ENCODE peak calls at places on chromosome 10, in nine cellular contexts. One of them, this sample, is unnamed.

GRCh38 chr10:20598590-20598989 is 298.5 kb downstream of the NEBL start:
- DNase-seq in HL-60: no peak
- DNase-seq in uterus: peak
- DNase-seq in prostate gland: no peak
- DNase-seq in tibial artery: peak
- DNase-seq in fibroblast of pulmonary artery: peak
- DNase-seq in AG09309: no peak
- DNase-seq in foreskin fibroblast: peak
- DNase-seq in fibroblast of lung: peak
- DNase-seq in this sample: peak

GRCh38 chr10:132363921-132364593 is 32.1 kb downstream of the LRRC27 start:
- DNase-seq in HL-60: no peak
- DNase-seq in uterus: peak
- DNase-seq in prostate gland: no peak
- DNase-seq in tibial artery: peak
- DNase-seq in fibroblast of pulmonary artery: peak
- DNase-seq in AG09309: peak
- DNase-seq in foreskin fibroblast: no peak
- DNase-seq in fibroblast of lung: no peak
- DNase-seq in this sample: no peak

GRCh38 chr10:59905066-59905734 is 1.2 kb downstream of the CCDC6 start:
- DNase-seq in HL-60: no peak
- DNase-seq in uterus: peak
- DNase-seq in prostate gland: peak
- DNase-seq in tibial artery: peak
- DNase-seq in fibroblast of pulmonary artery: peak
- DNase-seq in AG09309: no peak
- DNase-seq in foreskin fibroblast: peak
- DNase-seq in fibroblast of lung: no peak
- DNase-seq in this sample: no peak

GRCh38 chr10:23035569-23035968 is 59.8 kb upstream of the MSRB2 start:
- DNase-seq in HL-60: no peak
- DNase-seq in uterus: no peak
- DNase-seq in prostate gland: no peak
- DNase-seq in tibial artery: no peak
- DNase-seq in fibroblast of pulmonary artery: no peak
- DNase-seq in AG09309: no peak
- DNase-seq in foreskin fibroblast: peak
- DNase-seq in fibroblast of lung: no peak
- DNase-seq in this sample: peak

GRCh38 chr10:44668336-44668735 is 242.8 kb upstream of the TMEM72 start:
- DNase-seq in HL-60: no peak
- DNase-seq in uterus: no peak
- DNase-seq in prostate gland: no peak
- DNase-seq in tibial artery: no peak
- DNase-seq in fibroblast of pulmonary artery: no peak
- DNase-seq in AG09309: no peak
- DNase-seq in foreskin fibroblast: no peak
- DNase-seq in fibroblast of lung: no peak
- DNase-seq in this sample: no peak

GRCh38 chr10:93904901-93905300 is 11.1 kb downstream of the SLC35G1 start:
- DNase-seq in HL-60: no peak
- DNase-seq in uterus: no peak
- DNase-seq in prostate gland: no peak
- DNase-seq in tibial artery: no peak
- DNase-seq in fibroblast of pulmonary artery: no peak
- DNase-seq in AG09309: no peak
- DNase-seq in foreskin fibroblast: no peak
- DNase-seq in fibroblast of lung: no peak
- DNase-seq in this sample: no peak

GRCh38 chr10:20473361-20473760 is 423.8 kb downstream of the NEBL start:
- DNase-seq in HL-60: no peak
- DNase-seq in uterus: no peak
- DNase-seq in prostate gland: no peak
- DNase-seq in tibial artery: no peak
- DNase-seq in fibroblast of pulmonary artery: no peak
- DNase-seq in AG09309: no peak
- DNase-seq in foreskin fibroblast: peak
- DNase-seq in fibroblast of lung: peak
- DNase-seq in this sample: no peak

GRCh38 chr10:6741561-6741960 is 161.5 kb upstream of the PRKCQ start:
- DNase-seq in HL-60: no peak
- DNase-seq in uterus: no peak
- DNase-seq in prostate gland: no peak
- DNase-seq in tibial artery: no peak
- DNase-seq in fibroblast of pulmonary artery: peak
- DNase-seq in AG09309: no peak
- DNase-seq in foreskin fibroblast: peak
- DNase-seq in fibroblast of lung: peak
- DNase-seq in this sample: no peak

GRCh38 chr10:15420858-15421257 is 49.8 kb upstream of the FAM171A1 start:
- DNase-seq in HL-60: no peak
- DNase-seq in uterus: no peak
- DNase-seq in prostate gland: no peak
- DNase-seq in tibial artery: no peak
- DNase-seq in fibroblast of pulmonary artery: no peak
- DNase-seq in AG09309: no peak
- DNase-seq in foreskin fibroblast: no peak
- DNase-seq in fibroblast of lung: no peak
- DNase-seq in this sample: no peak

GRCh38 chr10:76051007-76051936 is 619.8 kb downstream of the LRMDA start:
- DNase-seq in HL-60: no peak
- DNase-seq in uterus: no peak
- DNase-seq in prostate gland: no peak
- DNase-seq in tibial artery: no peak
- DNase-seq in fibroblast of pulmonary artery: no peak
- DNase-seq in AG09309: no peak
- DNase-seq in foreskin fibroblast: no peak
- DNase-seq in fibroblast of lung: no peak
- DNase-seq in this sample: no peak

GRCh38 chr10:29160110-29160669 is 128.7 kb upstream of the LYZL1 start:
- DNase-seq in HL-60: no peak
- DNase-seq in uterus: no peak
- DNase-seq in prostate gland: no peak
- DNase-seq in tibial artery: no peak
- DNase-seq in fibroblast of pulmonary artery: peak
- DNase-seq in AG09309: peak
- DNase-seq in foreskin fibroblast: peak
- DNase-seq in fibroblast of lung: peak
- DNase-seq in this sample: peak

GRCh38 chr10:102410427-102411073 is 8.0 kb downstream of the PSD start:
- DNase-seq in HL-60: no peak
- DNase-seq in uterus: no peak
- DNase-seq in prostate gland: no peak
- DNase-seq in tibial artery: no peak
- DNase-seq in fibroblast of pulmonary artery: no peak
- DNase-seq in AG09309: no peak
- DNase-seq in foreskin fibroblast: peak
- DNase-seq in fibroblast of lung: peak
- DNase-seq in this sample: no peak

GRCh38 chr10:120601999-120602398 is 145.0 kb downstream of the PLPP4 start:
- DNase-seq in HL-60: no peak
- DNase-seq in uterus: no peak
- DNase-seq in prostate gland: no peak
- DNase-seq in tibial artery: no peak
- DNase-seq in fibroblast of pulmonary artery: no peak
- DNase-seq in AG09309: no peak
- DNase-seq in foreskin fibroblast: no peak
- DNase-seq in fibroblast of lung: no peak
- DNase-seq in this sample: no peak

GRCh38 chr10:122363311-122363710 is 11.2 kb upstream of the PLEKHA1 start:
- DNase-seq in HL-60: no peak
- DNase-seq in uterus: no peak
- DNase-seq in prostate gland: no peak
- DNase-seq in tibial artery: no peak
- DNase-seq in fibroblast of pulmonary artery: no peak
- DNase-seq in AG09309: no peak
- DNase-seq in foreskin fibroblast: no peak
- DNase-seq in fibroblast of lung: no peak
- DNase-seq in this sample: no peak

GRCh38 chr10:31820096-31820495 is 108.5 kb downstream of the ARHGAP12 start:
- DNase-seq in HL-60: no peak
- DNase-seq in uterus: no peak
- DNase-seq in prostate gland: no peak
- DNase-seq in tibial artery: no peak
- DNase-seq in fibroblast of pulmonary artery: no peak
- DNase-seq in AG09309: no peak
- DNase-seq in foreskin fibroblast: no peak
- DNase-seq in fibroblast of lung: no peak
- DNase-seq in this sample: no peak
- TF ChIP-seq CTCF in HL-60: no peak
- TF ChIP-seq CTCF in uterus: no peak
- TF ChIP-seq CTCF in prostate gland: no peak
- TF ChIP-seq CTCF in tibial artery: no peak
- TF ChIP-seq CTCF in fibroblast of pulmonary artery: no peak
- TF ChIP-seq CTCF in AG09309: no peak
- TF ChIP-seq CTCF in foreskin fibroblast: no peak
- TF ChIP-seq CTCF in fibroblast of lung: no peak
- TF ChIP-seq CTCF in this sample: no peak

GRCh38 chr10:49255883-49256282 is 43.1 kb upstream of the C10orf71 start:
- DNase-seq in HL-60: no peak
- DNase-seq in uterus: no peak
- DNase-seq in prostate gland: no peak
- DNase-seq in tibial artery: no peak
- DNase-seq in fibroblast of pulmonary artery: no peak
- DNase-seq in AG09309: no peak
- DNase-seq in foreskin fibroblast: no peak
- DNase-seq in fibroblast of lung: no peak
- DNase-seq in this sample: no peak

GRCh38 chr10:49254150-49254549 is 44.8 kb upstream of the C10orf71 start:
- DNase-seq in HL-60: no peak
- DNase-seq in uterus: no peak
- DNase-seq in prostate gland: no peak
- DNase-seq in tibial artery: no peak
- DNase-seq in fibroblast of pulmonary artery: no peak
- DNase-seq in AG09309: no peak
- DNase-seq in foreskin fibroblast: no peak
- DNase-seq in fibroblast of lung: no peak
- DNase-seq in this sample: no peak

GRCh38 chr10:49253340-49253739 is 45.6 kb upstream of the C10orf71 start:
- DNase-seq in HL-60: no peak
- DNase-seq in uterus: no peak
- DNase-seq in prostate gland: no peak
- DNase-seq in tibial artery: no peak
- DNase-seq in fibroblast of pulmonary artery: no peak
- DNase-seq in AG09309: no peak
- DNase-seq in foreskin fibroblast: no peak
- DNase-seq in fibroblast of lung: no peak
- DNase-seq in this sample: no peak

GRCh38 chr10:49252313-49253034 is 46.5 kb upstream of the C10orf71 start:
- DNase-seq in HL-60: no peak
- DNase-seq in uterus: no peak
- DNase-seq in prostate gland: no peak
- DNase-seq in tibial artery: no peak
- DNase-seq in fibroblast of pulmonary artery: no peak
- DNase-seq in AG09309: no peak
- DNase-seq in foreskin fibroblast: no peak
- DNase-seq in fibroblast of lung: no peak
- DNase-seq in this sample: no peak

GRCh38 chr10:49254556-49255318 is 44.2 kb upstream of the C10orf71 start:
- DNase-seq in HL-60: no peak
- DNase-seq in uterus: no peak
- DNase-seq in prostate gland: no peak
- DNase-seq in tibial artery: no peak
- DNase-seq in fibroblast of pulmonary artery: no peak
- DNase-seq in AG09309: no peak
- DNase-seq in foreskin fibroblast: no peak
- DNase-seq in fibroblast of lung: no peak
- DNase-seq in this sample: no peak
- H3K4me3 ChIP-seq in HL-60: no peak
- H3K4me3 ChIP-seq in uterus: no peak
- H3K4me3 ChIP-seq in prostate gland: no peak
- H3K4me3 ChIP-seq in tibial artery: no peak
- H3K4me3 ChIP-seq in fibroblast of pulmonary artery: no peak
- H3K4me3 ChIP-seq in AG09309: no peak
- H3K4me3 ChIP-seq in foreskin fibroblast: no peak
- H3K4me3 ChIP-seq in fibroblast of lung: no peak
- H3K4me3 ChIP-seq in this sample: no peak

GRCh38 chr10:77963901-77964300 is 37.3 kb upstream of the DLG5 start:
- DNase-seq in HL-60: no peak
- DNase-seq in uterus: no peak
- DNase-seq in prostate gland: no peak
- DNase-seq in tibial artery: no peak
- DNase-seq in fibroblast of pulmonary artery: no peak
- DNase-seq in AG09309: no peak
- DNase-seq in foreskin fibroblast: no peak
- DNase-seq in fibroblast of lung: no peak
- DNase-seq in this sample: no peak

GRCh38 chr10:77961668-77962067 is 35.1 kb upstream of the DLG5 start:
- DNase-seq in HL-60: no peak
- DNase-seq in uterus: no peak
- DNase-seq in prostate gland: no peak
- DNase-seq in tibial artery: no peak
- DNase-seq in fibroblast of pulmonary artery: no peak
- DNase-seq in AG09309: no peak
- DNase-seq in foreskin fibroblast: no peak
- DNase-seq in fibroblast of lung: no peak
- DNase-seq in this sample: no peak

GRCh38 chr10:77967611-77968022 is 41.1 kb upstream of the DLG5 start:
- DNase-seq in HL-60: no peak
- DNase-seq in uterus: no peak
- DNase-seq in prostate gland: no peak
- DNase-seq in tibial artery: no peak
- DNase-seq in fibroblast of pulmonary artery: no peak
- DNase-seq in AG09309: no peak
- DNase-seq in foreskin fibroblast: no peak
- DNase-seq in fibroblast of lung: no peak
- DNase-seq in this sample: no peak

GRCh38 chr10:77962350-77963146 is 36.0 kb upstream of the DLG5 start:
- DNase-seq in HL-60: no peak
- DNase-seq in uterus: no peak
- DNase-seq in prostate gland: no peak
- DNase-seq in tibial artery: no peak
- DNase-seq in fibroblast of pulmonary artery: no peak
- DNase-seq in AG09309: no peak
- DNase-seq in foreskin fibroblast: no peak
- DNase-seq in fibroblast of lung: no peak
- DNase-seq in this sample: no peak

DNA sequence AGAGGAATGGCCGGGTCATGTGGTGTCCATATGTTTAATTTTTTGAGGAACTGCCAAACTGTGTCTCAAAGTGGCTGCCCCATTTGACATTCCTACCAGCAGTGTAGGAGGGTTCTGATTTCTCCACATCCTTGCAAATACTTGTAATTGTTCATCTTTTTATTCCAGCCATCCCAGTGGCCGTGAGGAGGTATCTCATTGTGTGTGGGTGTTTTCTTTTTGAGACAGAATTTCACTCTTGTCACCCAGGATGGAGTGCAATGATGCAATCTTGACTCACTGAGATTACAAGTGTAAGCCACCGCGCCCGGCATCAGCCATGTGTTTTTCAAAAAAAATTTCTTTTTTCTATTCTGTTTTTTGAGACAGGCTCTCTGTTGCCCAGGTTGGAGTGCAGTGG is 38.7 kb upstream of the DLG5 start:
- DNase-seq in HL-60: no peak
- DNase-seq in uterus: no peak
- DNase-seq in prostate gland: no peak
- DNase-seq in tibial artery: no peak
- DNase-seq in fibroblast of pulmonary artery: peak
- DNase-seq in AG09309: peak
- DNase-seq in foreskin fibroblast: peak
- DNase-seq in fibroblast of lung: peak
- DNase-seq in this sample: no peak
- TF ChIP-seq CTCF in HL-60: no peak
- TF ChIP-seq CTCF in uterus: no peak
- TF ChIP-seq CTCF in prostate gland: no peak
- TF ChIP-seq CTCF in tibial artery: no peak
- TF ChIP-seq CTCF in fibroblast of pulmonary artery: no peak
- TF ChIP-seq CTCF in AG09309: no peak
- TF ChIP-seq CTCF in foreskin fibroblast: peak
- TF ChIP-seq CTCF in fibroblast of lung: no peak
- TF ChIP-seq CTCF in this sample: no peak

GRCh38 chr10:124151466-124152095 is 58.2 kb upstream of the CHST15 start:
- DNase-seq in HL-60: no peak
- DNase-seq in uterus: no peak
- DNase-seq in prostate gland: no peak
- DNase-seq in tibial artery: peak
- DNase-seq in fibroblast of pulmonary artery: no peak
- DNase-seq in AG09309: no peak
- DNase-seq in foreskin fibroblast: no peak
- DNase-seq in fibroblast of lung: no peak
- DNase-seq in this sample: no peak
- H3K4me3 ChIP-seq in HL-60: no peak
- H3K4me3 ChIP-seq in uterus: no peak
- H3K4me3 ChIP-seq in prostate gland: no peak
- H3K4me3 ChIP-seq in tibial artery: no peak
- H3K4me3 ChIP-seq in fibroblast of pulmonary artery: no peak
- H3K4me3 ChIP-seq in AG09309: no peak
- H3K4me3 ChIP-seq in foreskin fibroblast: no peak
- H3K4me3 ChIP-seq in fibroblast of lung: no peak
- H3K4me3 ChIP-seq in this sample: no peak

This sample was measured in retinal pigment epithelial cell.